ENCODE peak calls at places on chromosomes 11 and 22, in four cellular contexts. T, I, W and K are unnamed samples.

GRCh38 chr11:46369458-46370152 is 11.9 kb upstream of the MDK start:
- DNase-seq in T (peak; percentile 91), I (no peak), W (peak; percentile 63), K (peak; percentile 49)

GRCh38 chr22:45602824-45603301 is 68.8 kb upstream of the ATXN10 start:
- DNase-seq in T (no peak), I (no peak), W (peak; percentile 47), K (no peak)

GRCh38 chr11:110488446-110488845 is 58.7 kb downstream of the FDX1 start:
- DNase-seq in I (no peak), W (no peak), T (no peak), K (no peak)

GRCh38 chr11:12168114-12168513 is 57.7 kb downstream of the MICAL2 start:
- DNase-seq in T (no peak), I (no peak), W (no peak), K (no peak)

GRCh38 chr11:120509346-120510053 is 2.0 kb upstream of the GRIK4 start:
- DNase-seq in I (no peak), T (no peak), W (no peak), K (no peak)

GRCh38 chr11:1396375-1396841 is 6.7 kb downstream of the BRSK2 start:
- DNase-seq in T (no peak), W (no peak), I (no peak), K (no peak)

GRCh38 chr11:62854013-62854824 is 14.8 kb upstream of the WDR74 start:
- DNase-seq in T (no peak), I (no peak), W (no peak), K (no peak)

GRCh38 chr11:113382121-113382520 is 5.5 kb upstream of the ANKK1 start:
- DNase-seq in T (no peak), W (no peak), I (no peak), K (no peak)

GRCh38 chr22:42648368-42649260 is 578 bp downstream of the CYB5R3 start:
- DNase-seq in I (no peak), T (peak; percentile 35), W (no peak), K (no peak)

GRCh38 chr11:36702330-36703054 is 104.5 kb upstream of the RAG2 start:
- DNase-seq in W (peak; percentile 50), I (no peak), T (peak; percentile 57), K (peak; percentile 54)

DNA sequence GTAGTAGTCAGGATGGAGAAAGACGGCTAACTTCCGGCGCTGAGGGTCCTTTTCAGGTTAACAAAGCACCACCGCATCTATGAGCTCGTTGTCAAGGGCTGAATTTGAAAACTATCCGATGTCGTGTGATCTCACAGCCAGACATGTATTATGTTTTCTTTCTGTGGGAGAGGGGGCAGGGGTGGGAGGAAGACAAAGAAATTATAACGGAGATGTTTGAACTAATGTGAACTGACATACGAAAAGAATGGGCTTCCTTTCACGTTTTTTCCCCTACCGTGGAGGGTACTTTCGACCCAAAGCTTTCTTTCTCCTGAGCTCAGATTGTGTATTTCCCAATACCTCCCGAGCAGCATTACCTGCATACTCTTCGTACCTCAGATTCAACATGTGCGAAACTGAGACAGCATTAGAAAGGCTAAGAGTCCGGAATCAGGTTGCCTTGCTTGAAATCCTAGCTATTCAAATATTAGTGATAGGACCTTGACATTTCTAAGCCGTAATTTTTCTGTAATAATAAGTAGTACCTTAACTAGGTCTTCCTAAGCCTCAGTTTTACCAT is 696 bp upstream of the PAK1 start:
- DNase-seq in I (no peak), W (no peak), T (no peak), K (no peak)
- TF ChIP-seq CTCF in I (no peak), W (no peak), T (no peak), K (no peak)

DNA sequence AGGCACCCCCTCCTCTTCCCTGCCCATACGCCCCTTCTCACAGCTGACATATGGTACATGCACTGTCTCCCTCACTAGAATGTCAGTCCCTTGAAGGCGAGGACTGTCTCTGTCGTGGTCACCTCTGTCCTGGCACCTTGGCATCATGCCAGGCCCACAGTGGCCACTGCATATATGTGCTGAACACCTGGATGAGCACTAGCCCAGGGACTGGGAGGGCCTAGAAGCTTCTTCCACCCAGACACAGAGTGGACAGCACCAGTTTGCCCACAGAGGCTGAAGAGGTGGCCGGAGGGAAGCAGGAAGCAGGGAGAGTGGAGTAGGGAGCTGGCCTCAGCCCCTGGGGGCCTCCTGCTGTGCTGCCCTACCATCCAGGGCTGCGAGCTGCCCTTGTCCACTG is 28.6 kb downstream of the VPS37C start:
- DNase-seq in T (no peak), I (no peak), W (no peak), K (no peak)
- H3K4me3 ChIP-seq in T (no peak overlapping the region), I (no peak overlapping the region), W (no peak overlapping the region), K (no peak overlapping the region)

GRCh38 chr11:134030853-134031252 is 38.0 kb upstream of the JAM3 start:
- DNase-seq in W (no peak), I (no peak), T (peak; percentile 48), K (no peak)
- TF ChIP-seq CTCF in W (peak; percentile 53), I (no peak), T (peak; percentile 80), K (peak; percentile 8)

GRCh38 chr22:50299724-50300619 is 7.5 kb downstream of the PLXNB2 start:
- DNase-seq in T (no peak), W (no peak), I (no peak), K (no peak)
- H3K4me3 ChIP-seq in T (no peak overlapping the region), W (no peak overlapping the region), I (peak overlapping the region; percentile 96), K (peak overlapping the region; percentile 10)

DNA sequence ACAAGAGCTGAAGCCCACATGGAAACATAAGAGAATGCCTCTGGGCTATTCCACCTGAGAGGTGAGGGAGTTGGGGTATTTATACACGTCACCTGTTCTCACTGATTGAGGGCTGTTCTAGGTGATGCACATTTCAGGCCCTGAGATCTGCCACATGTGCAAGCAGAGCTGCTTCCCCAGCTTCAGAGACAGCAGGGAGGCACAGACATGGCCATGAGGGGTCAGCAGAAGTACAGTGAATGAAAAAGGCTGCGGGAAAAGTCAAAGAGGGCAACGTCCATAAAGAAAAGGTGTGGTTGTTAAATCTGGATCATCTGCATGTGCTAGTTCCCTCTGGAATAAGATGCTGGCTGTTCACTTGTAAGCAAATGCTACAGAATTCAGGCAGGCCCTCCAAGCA is 75.4 kb downstream of the GAB4 start:
- DNase-seq in W (no peak), I (no peak), T (no peak), K (no peak)
- TF ChIP-seq CTCF in W (no peak), I (no peak), T (no peak), K (no peak)

GRCh38 chr22:41564563-41564962 is 3.8 kb downstream of the CSDC2 start:
- DNase-seq in T (no peak), I (no peak), W (no peak), K (no peak)

GRCh38 chr22:41561335-41561734 is 525 bp downstream of the CSDC2 start:
- DNase-seq in I (no peak), W (no peak), T (peak; percentile 46), K (no peak)

GRCh38 chr22:41561788-41562187 is 978 bp downstream of the CSDC2 start:
- DNase-seq in W (no peak), T (no peak), I (no peak), K (no peak)

GRCh38 chr22:41563051-41563711 is 2.4 kb downstream of the CSDC2 start:
- DNase-seq in I (peak; percentile 85), T (peak; percentile 83), W (peak; percentile 70), K (no peak)

DNA sequence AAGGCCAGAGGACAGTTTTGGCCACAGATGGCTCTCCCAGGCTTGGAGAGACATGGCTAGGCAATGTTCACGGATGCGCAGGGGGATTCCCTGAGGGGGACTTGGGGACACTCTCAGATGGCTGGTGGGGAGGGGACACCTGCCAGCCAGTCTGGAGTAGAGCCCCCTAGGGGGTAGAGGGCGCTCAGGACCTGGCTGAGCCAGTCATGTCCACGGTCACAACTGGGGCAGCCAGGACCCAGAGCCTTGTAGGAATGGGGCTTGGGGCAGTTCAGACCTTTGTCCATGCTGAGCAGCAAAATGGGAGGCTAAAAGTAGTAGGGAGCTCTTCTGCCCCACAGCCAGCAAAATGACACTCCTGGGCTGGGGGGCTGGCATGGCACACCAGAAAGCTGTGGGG is 1.7 kb downstream of the CSDC2 start:
- DNase-seq in W (no peak), I (no peak), T (peak; percentile 32), K (no peak)
- H3K4me3 ChIP-seq in W (no peak overlapping the region), I (peak overlapping the region; percentile 86), T (no peak overlapping the region), K (peak overlapping the region; percentile 46)

GRCh38 chr22:39327995-39328754 is 8.8 kb upstream of the RPL3 start:
- DNase-seq in W (peak; percentile 22), T (no peak), I (no peak), K (no peak)
- TF ChIP-seq CTCF in W (no peak), T (peak; percentile 25), I (no peak), K (no peak)

GRCh38 chr11:11072067-11072466 is 214.2 kb upstream of the ZBED5 start:
- DNase-seq in T (no peak), W (no peak), I (no peak), K (no peak)
- H3K4me3 ChIP-seq in T (no peak overlapping the region), W (no peak overlapping the region), I (no peak overlapping the region), K (no peak overlapping the region)